ENCODE peak calls at places on chromosomes 11 and 22, in seven cellular contexts. One of them, this sample, is unnamed.

GRCh38 chr11:33769542-33769941 is 4.8 kb downstream of the FBXO3 start:
- DNase-seq in HepG2: no peak
- DNase-seq in HCT116: no peak
- DNase-seq in K562: no peak
- DNase-seq in SK-N-SH: no peak
- DNase-seq in H1: no peak
- DNase-seq in GM12878: no peak
- DNase-seq in this sample: no peak

GRCh38 chr11:131904756-131905155 is 534.3 kb downstream of the NTM start:
- DNase-seq in HepG2: no peak
- DNase-seq in HCT116: no peak
- DNase-seq in K562: no peak
- DNase-seq in SK-N-SH: no peak
- DNase-seq in H1: peak
- DNase-seq in GM12878: no peak
- DNase-seq in this sample: no peak

GRCh38 chr11:12693485-12694181 is 19.4 kb downstream of the TEAD1 start:
- DNase-seq in HepG2: peak
- DNase-seq in HCT116: peak
- DNase-seq in K562: no peak
- DNase-seq in SK-N-SH: peak
- DNase-seq in H1: no peak
- DNase-seq in GM12878: no peak
- DNase-seq in this sample: peak

GRCh38 chr22:40533712-40534378 is 102.7 kb downstream of the MRTFA start:
- DNase-seq in HepG2: no peak
- DNase-seq in HCT116: no peak
- DNase-seq in K562: peak
- DNase-seq in SK-N-SH: no peak
- DNase-seq in H1: no peak
- DNase-seq in GM12878: peak
- DNase-seq in this sample: peak

GRCh38 chr11:1310772-1311468 is 1.5 kb upstream of the TOLLIP start:
- DNase-seq in HepG2: no peak
- DNase-seq in HCT116: no peak
- DNase-seq in K562: no peak
- DNase-seq in SK-N-SH: no peak
- DNase-seq in H1: peak
- DNase-seq in GM12878: no peak
- DNase-seq in this sample: no peak

GRCh38 chr11:19989191-19989590 is 171.1 kb downstream of the DBX1 start:
- DNase-seq in HepG2: no peak
- DNase-seq in HCT116: no peak
- DNase-seq in K562: no peak
- DNase-seq in SK-N-SH: no peak
- DNase-seq in H1: no peak
- DNase-seq in GM12878: no peak
- DNase-seq in this sample: no peak

GRCh38 chr11:129278586-129279319 is 86.6 kb upstream of the ARHGAP32 start:
- DNase-seq in HepG2: no peak
- DNase-seq in HCT116: no peak
- DNase-seq in K562: no peak
- DNase-seq in SK-N-SH: peak
- DNase-seq in H1: no peak
- DNase-seq in GM12878: no peak
- DNase-seq in this sample: no peak

GRCh38 chr11:130897262-130898182 is 18.8 kb downstream of the SNX19 start:
- DNase-seq in HepG2: no peak
- DNase-seq in HCT116: no peak
- DNase-seq in K562: no peak
- DNase-seq in SK-N-SH: no peak
- DNase-seq in H1: no peak
- DNase-seq in GM12878: no peak
- DNase-seq in this sample: peak

GRCh38 chr11:8813658-8814057 is 97.3 kb upstream of the AKIP1 start:
- DNase-seq in HepG2: peak
- DNase-seq in HCT116: peak
- DNase-seq in K562: peak
- DNase-seq in SK-N-SH: peak
- DNase-seq in H1: peak
- DNase-seq in GM12878: no peak
- DNase-seq in this sample: peak

GRCh38 chr11:70871881-70872280 is 380.5 kb downstream of the SHANK2 start:
- DNase-seq in HepG2: no peak
- DNase-seq in HCT116: no peak
- DNase-seq in K562: no peak
- DNase-seq in SK-N-SH: no peak
- DNase-seq in H1: no peak
- DNase-seq in GM12878: no peak
- DNase-seq in this sample: no peak

GRCh38 chr22:23047742-23048141 is 22.6 kb upstream of the GNAZ start:
- DNase-seq in HepG2: no peak
- DNase-seq in HCT116: no peak
- DNase-seq in K562: no peak
- DNase-seq in SK-N-SH: no peak
- DNase-seq in H1: no peak
- DNase-seq in GM12878: no peak
- DNase-seq in this sample: no peak

DNA sequence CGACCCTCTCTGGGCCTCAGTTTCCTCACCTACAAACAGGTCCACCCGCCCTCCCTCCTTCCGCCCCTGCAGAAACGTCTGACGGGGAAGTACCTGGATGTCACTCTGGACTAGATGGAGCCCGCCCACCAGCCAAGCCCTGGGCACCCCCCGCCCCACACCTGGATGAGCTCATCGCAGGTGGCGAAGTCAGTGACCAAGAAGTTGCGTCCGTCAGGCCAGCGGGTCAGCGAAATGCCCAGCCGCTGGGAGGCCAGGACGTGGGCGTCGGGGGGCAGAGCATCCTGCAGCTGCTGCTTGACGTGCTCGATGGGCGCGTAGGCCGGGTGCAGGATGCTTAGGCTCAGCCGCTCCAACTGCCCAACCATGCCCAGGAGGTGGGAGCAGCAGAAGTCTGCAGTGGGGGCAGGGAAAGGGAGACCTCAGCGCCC is 897 bp downstream of the PNPLA5 start:
- DNase-seq in HepG2: no peak
- DNase-seq in HCT116: no peak
- DNase-seq in K562: no peak
- DNase-seq in SK-N-SH: no peak
- DNase-seq in H1: no peak
- DNase-seq in GM12878: no peak
- DNase-seq in this sample: no peak
- H2AFZ ChIP-seq in HepG2: no peak
- H2AFZ ChIP-seq in HCT116: no peak
- H2AFZ ChIP-seq in K562: no peak
- H2AFZ ChIP-seq in SK-N-SH: no peak
- H2AFZ ChIP-seq in H1: peak
- H2AFZ ChIP-seq in GM12878: no peak
- H2AFZ ChIP-seq in this sample: no peak

DNA sequence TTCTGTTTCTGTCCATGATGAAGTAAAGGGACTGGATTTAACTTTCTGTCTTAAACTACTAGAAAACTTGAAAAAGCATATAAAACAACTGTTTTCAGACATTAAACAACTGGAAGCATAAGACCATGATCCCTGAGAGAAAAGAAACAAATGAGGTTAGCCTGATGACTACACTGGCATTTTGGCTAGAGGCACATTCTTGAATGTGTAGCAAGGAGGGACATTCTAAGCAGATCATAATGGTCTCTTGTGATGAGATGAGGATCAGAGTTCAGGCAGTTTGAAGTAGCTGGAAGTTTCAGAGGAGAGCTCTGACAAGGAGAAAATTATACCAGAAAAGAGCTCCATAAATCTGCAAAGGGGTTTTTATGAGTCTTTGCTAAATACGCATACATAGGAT is 75.4 kb downstream of the AASDHPPT start:
- DNase-seq in HepG2: no peak
- DNase-seq in HCT116: no peak
- DNase-seq in K562: no peak
- DNase-seq in SK-N-SH: no peak
- DNase-seq in H1: no peak
- DNase-seq in GM12878: no peak
- DNase-seq in this sample: no peak
- TF ChIP-seq MAX in HepG2: no peak
- TF ChIP-seq MAX in HCT116: no peak
- TF ChIP-seq MAX in K562: no peak
- TF ChIP-seq MAX in SK-N-SH: no peak
- TF ChIP-seq MAX in H1: no peak
- TF ChIP-seq MAX in GM12878: no peak
- TF ChIP-seq MAX in this sample: no peak

GRCh38 chr22:39327995-39328754 is 8.8 kb upstream of the RPL3 start:
- DNase-seq in HepG2: no peak
- DNase-seq in HCT116: no peak
- DNase-seq in K562: no peak
- DNase-seq in SK-N-SH: no peak
- DNase-seq in H1: no peak
- DNase-seq in GM12878: no peak
- DNase-seq in this sample: no peak

GRCh38 chr22:39336411-39336810 is 13.4 kb upstream of the SYNGR1 start:
- DNase-seq in HepG2: no peak
- DNase-seq in HCT116: no peak
- DNase-seq in K562: no peak
- DNase-seq in SK-N-SH: no peak
- DNase-seq in H1: no peak
- DNase-seq in GM12878: no peak
- DNase-seq in this sample: no peak

GRCh38 chr22:39332441-39333064 is 13.1 kb upstream of the RPL3 start:
- DNase-seq in HepG2: no peak
- DNase-seq in HCT116: no peak
- DNase-seq in K562: no peak
- DNase-seq in SK-N-SH: no peak
- DNase-seq in H1: no peak
- DNase-seq in GM12878: peak
- DNase-seq in this sample: peak
- H2AFZ ChIP-seq in HepG2: no peak
- H2AFZ ChIP-seq in HCT116: no peak
- H2AFZ ChIP-seq in K562: peak
- H2AFZ ChIP-seq in SK-N-SH: no peak
- H2AFZ ChIP-seq in H1: no peak
- H2AFZ ChIP-seq in GM12878: peak
- H2AFZ ChIP-seq in this sample: peak

GRCh38 chr22:28231423-28231822 is 312.4 kb upstream of the PITPNB start:
- DNase-seq in HepG2: peak
- DNase-seq in HCT116: no peak
- DNase-seq in K562: no peak
- DNase-seq in SK-N-SH: no peak
- DNase-seq in H1: no peak
- DNase-seq in GM12878: no peak
- DNase-seq in this sample: no peak
- TF ChIP-seq MAX in HepG2: no peak
- TF ChIP-seq MAX in HCT116: no peak
- TF ChIP-seq MAX in K562: no peak
- TF ChIP-seq MAX in SK-N-SH: no peak
- TF ChIP-seq MAX in H1: no peak
- TF ChIP-seq MAX in GM12878: no peak
- TF ChIP-seq MAX in this sample: no peak

GRCh38 chr11:31958086-31958735 is 132.7 kb upstream of the RCN1 start:
- DNase-seq in HepG2: peak
- DNase-seq in HCT116: peak
- DNase-seq in K562: peak
- DNase-seq in SK-N-SH: peak
- DNase-seq in H1: peak
- DNase-seq in GM12878: peak
- DNase-seq in this sample: peak
- H2AFZ ChIP-seq in HepG2: peak
- H2AFZ ChIP-seq in HCT116: peak
- H2AFZ ChIP-seq in K562: peak
- H2AFZ ChIP-seq in SK-N-SH: no peak
- H2AFZ ChIP-seq in H1: peak
- H2AFZ ChIP-seq in GM12878: peak
- H2AFZ ChIP-seq in this sample: peak

GRCh38 chr11:64489831-64490441 is 101.1 kb upstream of the SLC22A12 start:
- DNase-seq in HepG2: peak
- DNase-seq in HCT116: peak
- DNase-seq in K562: peak
- DNase-seq in SK-N-SH: peak
- DNase-seq in H1: peak
- DNase-seq in GM12878: no peak
- DNase-seq in this sample: peak
- TF ChIP-seq MAX in HepG2: peak
- TF ChIP-seq MAX in HCT116: no peak
- TF ChIP-seq MAX in K562: peak
- TF ChIP-seq MAX in SK-N-SH: no peak
- TF ChIP-seq MAX in H1: peak
- TF ChIP-seq MAX in GM12878: no peak
- TF ChIP-seq MAX in this sample: peak